ENCODE peak calls at places on chromosome 22, in nine cellular contexts. One of them, this sample, is unnamed.

GRCh38 chr22:29302681-29303465 is 3.6 kb upstream of the GAS2L1 start:
- DNase-seq in AG08395: no peak
- DNase-seq in GDM1: no peak
- DNase-seq in skeletal muscle cell: no peak
- DNase-seq in GM04503: no peak
- DNase-seq in activated naive CD4-positive, alpha-beta T cell treated with anti-CD3 and anti-CD28 coated beads, Interleukin-2, amount 50 U/mL, for 72 hours: no peak
- DNase-seq in uterus: no peak
- DNase-seq in activated CD4-positive, alpha-beta T cell treated with anti-CD3 and anti-CD28 coated beads, Interleukin-2, amount 50 U/mL, for 1 hour: no peak
- DNase-seq in activated effector memory CD4-positive, alpha-beta T cell treated with anti-CD3 and anti-CD28 coated beads, Interleukin-2, amount 50 U/mL, for 16 hours: peak
- DNase-seq in this sample: no peak

GRCh38 chr22:44335066-44335839 is 22.5 kb upstream of the SHISAL1 start:
- DNase-seq in AG08395: no peak
- DNase-seq in GDM1: no peak
- DNase-seq in skeletal muscle cell: no peak
- DNase-seq in GM04503: no peak
- DNase-seq in activated naive CD4-positive, alpha-beta T cell treated with anti-CD3 and anti-CD28 coated beads, Interleukin-2, amount 50 U/mL, for 72 hours: no peak
- DNase-seq in uterus: no peak
- DNase-seq in activated CD4-positive, alpha-beta T cell treated with anti-CD3 and anti-CD28 coated beads, Interleukin-2, amount 50 U/mL, for 1 hour: no peak
- DNase-seq in activated effector memory CD4-positive, alpha-beta T cell treated with anti-CD3 and anti-CD28 coated beads, Interleukin-2, amount 50 U/mL, for 16 hours: no peak
- DNase-seq in this sample: no peak

GRCh38 chr22:44097263-44098020 is 73.3 kb downstream of the PARVB start:
- DNase-seq in AG08395: no peak
- DNase-seq in GDM1: no peak
- DNase-seq in skeletal muscle cell: no peak
- DNase-seq in GM04503: no peak
- DNase-seq in activated naive CD4-positive, alpha-beta T cell treated with anti-CD3 and anti-CD28 coated beads, Interleukin-2, amount 50 U/mL, for 72 hours: no peak
- DNase-seq in uterus: no peak
- DNase-seq in activated CD4-positive, alpha-beta T cell treated with anti-CD3 and anti-CD28 coated beads, Interleukin-2, amount 50 U/mL, for 1 hour: no peak
- DNase-seq in activated effector memory CD4-positive, alpha-beta T cell treated with anti-CD3 and anti-CD28 coated beads, Interleukin-2, amount 50 U/mL, for 16 hours: no peak
- DNase-seq in this sample: no peak

GRCh38 chr22:32482708-32483107 is 8.1 kb downstream of the FBXO7 start:
- DNase-seq in AG08395: no peak
- DNase-seq in GDM1: no peak
- DNase-seq in skeletal muscle cell: no peak
- DNase-seq in GM04503: no peak
- DNase-seq in activated naive CD4-positive, alpha-beta T cell treated with anti-CD3 and anti-CD28 coated beads, Interleukin-2, amount 50 U/mL, for 72 hours: peak
- DNase-seq in uterus: no peak
- DNase-seq in activated CD4-positive, alpha-beta T cell treated with anti-CD3 and anti-CD28 coated beads, Interleukin-2, amount 50 U/mL, for 1 hour: no peak
- DNase-seq in activated effector memory CD4-positive, alpha-beta T cell treated with anti-CD3 and anti-CD28 coated beads, Interleukin-2, amount 50 U/mL, for 16 hours: peak
- DNase-seq in this sample: no peak

GRCh38 chr22:45511847-45512261 is 9.2 kb downstream of the FBLN1 start:
- DNase-seq in AG08395: peak
- DNase-seq in GDM1: no peak
- DNase-seq in skeletal muscle cell: peak
- DNase-seq in GM04503: peak
- DNase-seq in activated naive CD4-positive, alpha-beta T cell treated with anti-CD3 and anti-CD28 coated beads, Interleukin-2, amount 50 U/mL, for 72 hours: no peak
- DNase-seq in uterus: peak
- DNase-seq in activated CD4-positive, alpha-beta T cell treated with anti-CD3 and anti-CD28 coated beads, Interleukin-2, amount 50 U/mL, for 1 hour: no peak
- DNase-seq in activated effector memory CD4-positive, alpha-beta T cell treated with anti-CD3 and anti-CD28 coated beads, Interleukin-2, amount 50 U/mL, for 16 hours: no peak
- DNase-seq in this sample: peak

GRCh38 chr22:33706100-33706499 is 214.2 kb downstream of the LARGE1 start:
- DNase-seq in AG08395: no peak
- DNase-seq in GDM1: no peak
- DNase-seq in skeletal muscle cell: no peak
- DNase-seq in GM04503: no peak
- DNase-seq in activated naive CD4-positive, alpha-beta T cell treated with anti-CD3 and anti-CD28 coated beads, Interleukin-2, amount 50 U/mL, for 72 hours: no peak
- DNase-seq in uterus: no peak
- DNase-seq in activated CD4-positive, alpha-beta T cell treated with anti-CD3 and anti-CD28 coated beads, Interleukin-2, amount 50 U/mL, for 1 hour: no peak
- DNase-seq in activated effector memory CD4-positive, alpha-beta T cell treated with anti-CD3 and anti-CD28 coated beads, Interleukin-2, amount 50 U/mL, for 16 hours: no peak
- DNase-seq in this sample: no peak

GRCh38 chr22:45468872-45469572 is 33.7 kb upstream of the FBLN1 start:
- DNase-seq in AG08395: peak
- DNase-seq in GDM1: no peak
- DNase-seq in skeletal muscle cell: no peak
- DNase-seq in GM04503: no peak
- DNase-seq in activated naive CD4-positive, alpha-beta T cell treated with anti-CD3 and anti-CD28 coated beads, Interleukin-2, amount 50 U/mL, for 72 hours: no peak
- DNase-seq in uterus: no peak
- DNase-seq in activated CD4-positive, alpha-beta T cell treated with anti-CD3 and anti-CD28 coated beads, Interleukin-2, amount 50 U/mL, for 1 hour: no peak
- DNase-seq in activated effector memory CD4-positive, alpha-beta T cell treated with anti-CD3 and anti-CD28 coated beads, Interleukin-2, amount 50 U/mL, for 16 hours: no peak
- DNase-seq in this sample: peak

GRCh38 chr22:17869285-17870096 is 95.2 kb upstream of the BID start:
- DNase-seq in AG08395: no peak
- DNase-seq in GDM1: no peak
- DNase-seq in skeletal muscle cell: no peak
- DNase-seq in GM04503: no peak
- DNase-seq in activated naive CD4-positive, alpha-beta T cell treated with anti-CD3 and anti-CD28 coated beads, Interleukin-2, amount 50 U/mL, for 72 hours: no peak
- DNase-seq in uterus: no peak
- DNase-seq in activated CD4-positive, alpha-beta T cell treated with anti-CD3 and anti-CD28 coated beads, Interleukin-2, amount 50 U/mL, for 1 hour: no peak
- DNase-seq in activated effector memory CD4-positive, alpha-beta T cell treated with anti-CD3 and anti-CD28 coated beads, Interleukin-2, amount 50 U/mL, for 16 hours: no peak
- DNase-seq in this sample: no peak

GRCh38 chr22:29977107-29977506 is 94.1 kb downstream of the MTMR3 start:
- DNase-seq in AG08395: no peak
- DNase-seq in GDM1: no peak
- DNase-seq in skeletal muscle cell: no peak
- DNase-seq in GM04503: no peak
- DNase-seq in activated naive CD4-positive, alpha-beta T cell treated with anti-CD3 and anti-CD28 coated beads, Interleukin-2, amount 50 U/mL, for 72 hours: no peak
- DNase-seq in uterus: no peak
- DNase-seq in activated CD4-positive, alpha-beta T cell treated with anti-CD3 and anti-CD28 coated beads, Interleukin-2, amount 50 U/mL, for 1 hour: no peak
- DNase-seq in activated effector memory CD4-positive, alpha-beta T cell treated with anti-CD3 and anti-CD28 coated beads, Interleukin-2, amount 50 U/mL, for 16 hours: no peak
- DNase-seq in this sample: no peak

GRCh38 chr22:23533328-23533762 is 46.7 kb downstream of the IGLL1 start:
- DNase-seq in AG08395: no peak
- DNase-seq in GDM1: peak
- DNase-seq in skeletal muscle cell: no peak
- DNase-seq in GM04503: no peak
- DNase-seq in activated naive CD4-positive, alpha-beta T cell treated with anti-CD3 and anti-CD28 coated beads, Interleukin-2, amount 50 U/mL, for 72 hours: peak
- DNase-seq in uterus: no peak
- DNase-seq in activated CD4-positive, alpha-beta T cell treated with anti-CD3 and anti-CD28 coated beads, Interleukin-2, amount 50 U/mL, for 1 hour: peak
- DNase-seq in activated effector memory CD4-positive, alpha-beta T cell treated with anti-CD3 and anti-CD28 coated beads, Interleukin-2, amount 50 U/mL, for 16 hours: peak
- DNase-seq in this sample: peak

GRCh38 chr22:44133901-44134511 is 46.7 kb upstream of the PARVG start:
- DNase-seq in AG08395: no peak
- DNase-seq in GDM1: no peak
- DNase-seq in skeletal muscle cell: peak
- DNase-seq in GM04503: no peak
- DNase-seq in activated naive CD4-positive, alpha-beta T cell treated with anti-CD3 and anti-CD28 coated beads, Interleukin-2, amount 50 U/mL, for 72 hours: no peak
- DNase-seq in uterus: no peak
- DNase-seq in activated CD4-positive, alpha-beta T cell treated with anti-CD3 and anti-CD28 coated beads, Interleukin-2, amount 50 U/mL, for 1 hour: no peak
- DNase-seq in activated effector memory CD4-positive, alpha-beta T cell treated with anti-CD3 and anti-CD28 coated beads, Interleukin-2, amount 50 U/mL, for 16 hours: peak
- DNase-seq in this sample: no peak

GRCh38 chr22:37183432-37184379 is 4.3 kb downstream of the C1QTNF6 start:
- DNase-seq in AG08395: no peak
- DNase-seq in GDM1: no peak
- DNase-seq in skeletal muscle cell: no peak
- DNase-seq in GM04503: no peak
- DNase-seq in activated naive CD4-positive, alpha-beta T cell treated with anti-CD3 and anti-CD28 coated beads, Interleukin-2, amount 50 U/mL, for 72 hours: no peak
- DNase-seq in uterus: no peak
- DNase-seq in activated CD4-positive, alpha-beta T cell treated with anti-CD3 and anti-CD28 coated beads, Interleukin-2, amount 50 U/mL, for 1 hour: no peak
- DNase-seq in activated effector memory CD4-positive, alpha-beta T cell treated with anti-CD3 and anti-CD28 coated beads, Interleukin-2, amount 50 U/mL, for 16 hours: peak
- DNase-seq in this sample: no peak

GRCh38 chr22:20130739-20131592 is 638 bp upstream of the ZDHHC8 start:
- DNase-seq in AG08395: peak
- DNase-seq in GDM1: peak
- DNase-seq in skeletal muscle cell: no peak
- DNase-seq in GM04503: no peak
- DNase-seq in activated naive CD4-positive, alpha-beta T cell treated with anti-CD3 and anti-CD28 coated beads, Interleukin-2, amount 50 U/mL, for 72 hours: peak
- DNase-seq in uterus: peak
- DNase-seq in activated CD4-positive, alpha-beta T cell treated with anti-CD3 and anti-CD28 coated beads, Interleukin-2, amount 50 U/mL, for 1 hour: peak
- DNase-seq in activated effector memory CD4-positive, alpha-beta T cell treated with anti-CD3 and anti-CD28 coated beads, Interleukin-2, amount 50 U/mL, for 16 hours: peak
- DNase-seq in this sample: peak

GRCh38 chr22:41311487-41311886 is 10.2 kb downstream of the ZC3H7B start:
- DNase-seq in AG08395: no peak
- DNase-seq in GDM1: no peak
- DNase-seq in skeletal muscle cell: no peak
- DNase-seq in GM04503: no peak
- DNase-seq in activated naive CD4-positive, alpha-beta T cell treated with anti-CD3 and anti-CD28 coated beads, Interleukin-2, amount 50 U/mL, for 72 hours: no peak
- DNase-seq in uterus: no peak
- DNase-seq in activated CD4-positive, alpha-beta T cell treated with anti-CD3 and anti-CD28 coated beads, Interleukin-2, amount 50 U/mL, for 1 hour: no peak
- DNase-seq in activated effector memory CD4-positive, alpha-beta T cell treated with anti-CD3 and anti-CD28 coated beads, Interleukin-2, amount 50 U/mL, for 16 hours: no peak
- DNase-seq in this sample: no peak

GRCh38 chr22:36327922-36328551 is 59.7 kb downstream of the MYH9 start:
- DNase-seq in AG08395: no peak
- DNase-seq in GDM1: no peak
- DNase-seq in skeletal muscle cell: no peak
- DNase-seq in GM04503: no peak
- DNase-seq in activated naive CD4-positive, alpha-beta T cell treated with anti-CD3 and anti-CD28 coated beads, Interleukin-2, amount 50 U/mL, for 72 hours: no peak
- DNase-seq in uterus: no peak
- DNase-seq in activated CD4-positive, alpha-beta T cell treated with anti-CD3 and anti-CD28 coated beads, Interleukin-2, amount 50 U/mL, for 1 hour: no peak
- DNase-seq in activated effector memory CD4-positive, alpha-beta T cell treated with anti-CD3 and anti-CD28 coated beads, Interleukin-2, amount 50 U/mL, for 16 hours: no peak
- DNase-seq in this sample: peak

GRCh38 chr22:26835929-26836528 is 178.6 kb downstream of the MIAT start:
- DNase-seq in AG08395: peak
- DNase-seq in GDM1: no peak
- DNase-seq in skeletal muscle cell: no peak
- DNase-seq in GM04503: no peak
- DNase-seq in activated naive CD4-positive, alpha-beta T cell treated with anti-CD3 and anti-CD28 coated beads, Interleukin-2, amount 50 U/mL, for 72 hours: peak
- DNase-seq in uterus: no peak
- DNase-seq in activated CD4-positive, alpha-beta T cell treated with anti-CD3 and anti-CD28 coated beads, Interleukin-2, amount 50 U/mL, for 1 hour: peak
- DNase-seq in activated effector memory CD4-positive, alpha-beta T cell treated with anti-CD3 and anti-CD28 coated beads, Interleukin-2, amount 50 U/mL, for 16 hours: peak
- DNase-seq in this sample: peak

GRCh38 chr22:43060213-43060612 is 29.0 kb downstream of the TTLL1 start:
- DNase-seq in AG08395: peak
- DNase-seq in GDM1: peak
- DNase-seq in skeletal muscle cell: no peak
- DNase-seq in GM04503: no peak
- DNase-seq in activated naive CD4-positive, alpha-beta T cell treated with anti-CD3 and anti-CD28 coated beads, Interleukin-2, amount 50 U/mL, for 72 hours: peak
- DNase-seq in uterus: peak
- DNase-seq in activated CD4-positive, alpha-beta T cell treated with anti-CD3 and anti-CD28 coated beads, Interleukin-2, amount 50 U/mL, for 1 hour: peak
- DNase-seq in activated effector memory CD4-positive, alpha-beta T cell treated with anti-CD3 and anti-CD28 coated beads, Interleukin-2, amount 50 U/mL, for 16 hours: peak
- DNase-seq in this sample: peak

GRCh38 chr22:49549256-49549655 is 278.4 kb downstream of the BRD1 start:
- DNase-seq in AG08395: no peak
- DNase-seq in GDM1: no peak
- DNase-seq in skeletal muscle cell: no peak
- DNase-seq in GM04503: no peak
- DNase-seq in activated naive CD4-positive, alpha-beta T cell treated with anti-CD3 and anti-CD28 coated beads, Interleukin-2, amount 50 U/mL, for 72 hours: no peak
- DNase-seq in uterus: no peak
- DNase-seq in activated CD4-positive, alpha-beta T cell treated with anti-CD3 and anti-CD28 coated beads, Interleukin-2, amount 50 U/mL, for 1 hour: no peak
- DNase-seq in activated effector memory CD4-positive, alpha-beta T cell treated with anti-CD3 and anti-CD28 coated beads, Interleukin-2, amount 50 U/mL, for 16 hours: peak
- DNase-seq in this sample: no peak

GRCh38 chr22:37169947-37170688 is 17.9 kb downstream of the C1QTNF6 start:
- DNase-seq in AG08395: no peak
- DNase-seq in GDM1: no peak
- DNase-seq in skeletal muscle cell: no peak
- DNase-seq in GM04503: no peak
- DNase-seq in activated naive CD4-positive, alpha-beta T cell treated with anti-CD3 and anti-CD28 coated beads, Interleukin-2, amount 50 U/mL, for 72 hours: no peak
- DNase-seq in uterus: peak
- DNase-seq in activated CD4-positive, alpha-beta T cell treated with anti-CD3 and anti-CD28 coated beads, Interleukin-2, amount 50 U/mL, for 1 hour: no peak
- DNase-seq in activated effector memory CD4-positive, alpha-beta T cell treated with anti-CD3 and anti-CD28 coated beads, Interleukin-2, amount 50 U/mL, for 16 hours: no peak
- DNase-seq in this sample: no peak

GRCh38 chr22:49934891-49935557 is 16.6 kb downstream of the CRELD2 start:
- DNase-seq in AG08395: peak
- DNase-seq in GDM1: peak
- DNase-seq in skeletal muscle cell: no peak
- DNase-seq in GM04503: no peak
- DNase-seq in activated naive CD4-positive, alpha-beta T cell treated with anti-CD3 and anti-CD28 coated beads, Interleukin-2, amount 50 U/mL, for 72 hours: peak
- DNase-seq in uterus: peak
- DNase-seq in activated CD4-positive, alpha-beta T cell treated with anti-CD3 and anti-CD28 coated beads, Interleukin-2, amount 50 U/mL, for 1 hour: peak
- DNase-seq in activated effector memory CD4-positive, alpha-beta T cell treated with anti-CD3 and anti-CD28 coated beads, Interleukin-2, amount 50 U/mL, for 16 hours: peak
- DNase-seq in this sample: peak

GRCh38 chr22:19870153-19871022 is 15.7 kb upstream of the GNB1L start:
- DNase-seq in AG08395: no peak
- DNase-seq in GDM1: no peak
- DNase-seq in skeletal muscle cell: no peak
- DNase-seq in GM04503: no peak
- DNase-seq in activated naive CD4-positive, alpha-beta T cell treated with anti-CD3 and anti-CD28 coated beads, Interleukin-2, amount 50 U/mL, for 72 hours: no peak
- DNase-seq in uterus: peak
- DNase-seq in activated CD4-positive, alpha-beta T cell treated with anti-CD3 and anti-CD28 coated beads, Interleukin-2, amount 50 U/mL, for 1 hour: no peak
- DNase-seq in activated effector memory CD4-positive, alpha-beta T cell treated with anti-CD3 and anti-CD28 coated beads, Interleukin-2, amount 50 U/mL, for 16 hours: peak
- DNase-seq in this sample: no peak

GRCh38 chr22:29786026-29786425 is 18.9 kb downstream of the UQCR10 start:
- DNase-seq in AG08395: no peak
- DNase-seq in GDM1: no peak
- DNase-seq in skeletal muscle cell: no peak
- DNase-seq in GM04503: no peak
- DNase-seq in activated naive CD4-positive, alpha-beta T cell treated with anti-CD3 and anti-CD28 coated beads, Interleukin-2, amount 50 U/mL, for 72 hours: no peak
- DNase-seq in uterus: no peak
- DNase-seq in activated CD4-positive, alpha-beta T cell treated with anti-CD3 and anti-CD28 coated beads, Interleukin-2, amount 50 U/mL, for 1 hour: no peak
- DNase-seq in activated effector memory CD4-positive, alpha-beta T cell treated with anti-CD3 and anti-CD28 coated beads, Interleukin-2, amount 50 U/mL, for 16 hours: no peak
- DNase-seq in this sample: no peak

GRCh38 chr22:20084547-20085413 is 4.7 kb downstream of the DGCR8 start:
- DNase-seq in AG08395: no peak
- DNase-seq in GDM1: no peak
- DNase-seq in skeletal muscle cell: no peak
- DNase-seq in GM04503: no peak
- DNase-seq in activated naive CD4-positive, alpha-beta T cell treated with anti-CD3 and anti-CD28 coated beads, Interleukin-2, amount 50 U/mL, for 72 hours: peak
- DNase-seq in uterus: no peak
- DNase-seq in activated CD4-positive, alpha-beta T cell treated with anti-CD3 and anti-CD28 coated beads, Interleukin-2, amount 50 U/mL, for 1 hour: no peak
- DNase-seq in activated effector memory CD4-positive, alpha-beta T cell treated with anti-CD3 and anti-CD28 coated beads, Interleukin-2, amount 50 U/mL, for 16 hours: no peak
- DNase-seq in this sample: no peak

GRCh38 chr22:19147193-19147780 is 2.8 kb downstream of the GSC2 start:
- DNase-seq in AG08395: no peak
- DNase-seq in GDM1: no peak
- DNase-seq in skeletal muscle cell: no peak
- DNase-seq in GM04503: no peak
- DNase-seq in activated naive CD4-positive, alpha-beta T cell treated with anti-CD3 and anti-CD28 coated beads, Interleukin-2, amount 50 U/mL, for 72 hours: no peak
- DNase-seq in uterus: no peak
- DNase-seq in activated CD4-positive, alpha-beta T cell treated with anti-CD3 and anti-CD28 coated beads, Interleukin-2, amount 50 U/mL, for 1 hour: no peak
- DNase-seq in activated effector memory CD4-positive, alpha-beta T cell treated with anti-CD3 and anti-CD28 coated beads, Interleukin-2, amount 50 U/mL, for 16 hours: no peak
- DNase-seq in this sample: no peak

GRCh38 chr22:37370306-37370979 is 56.8 kb downstream of the ELFN2 start:
- DNase-seq in AG08395: no peak
- DNase-seq in GDM1: peak
- DNase-seq in skeletal muscle cell: no peak
- DNase-seq in GM04503: no peak
- DNase-seq in activated naive CD4-positive, alpha-beta T cell treated with anti-CD3 and anti-CD28 coated beads, Interleukin-2, amount 50 U/mL, for 72 hours: no peak
- DNase-seq in uterus: no peak
- DNase-seq in activated CD4-positive, alpha-beta T cell treated with anti-CD3 and anti-CD28 coated beads, Interleukin-2, amount 50 U/mL, for 1 hour: no peak
- DNase-seq in activated effector memory CD4-positive, alpha-beta T cell treated with anti-CD3 and anti-CD28 coated beads, Interleukin-2, amount 50 U/mL, for 16 hours: no peak
- DNase-seq in this sample: no peak

GRCh38 chr22:37010976-37011375 is 8.3 kb downstream of the TST start:
- DNase-seq in AG08395: no peak
- DNase-seq in GDM1: no peak
- DNase-seq in skeletal muscle cell: no peak
- DNase-seq in GM04503: no peak
- DNase-seq in activated naive CD4-positive, alpha-beta T cell treated with anti-CD3 and anti-CD28 coated beads, Interleukin-2, amount 50 U/mL, for 72 hours: no peak
- DNase-seq in uterus: no peak
- DNase-seq in activated CD4-positive, alpha-beta T cell treated with anti-CD3 and anti-CD28 coated beads, Interleukin-2, amount 50 U/mL, for 1 hour: no peak
- DNase-seq in activated effector memory CD4-positive, alpha-beta T cell treated with anti-CD3 and anti-CD28 coated beads, Interleukin-2, amount 50 U/mL, for 16 hours: no peak
- DNase-seq in this sample: no peak

GRCh38 chr22:41229730-41230398 is 10.9 kb downstream of the CHADL start:
- DNase-seq in AG08395: no peak
- DNase-seq in GDM1: peak
- DNase-seq in skeletal muscle cell: no peak
- DNase-seq in GM04503: no peak
- DNase-seq in activated naive CD4-positive, alpha-beta T cell treated with anti-CD3 and anti-CD28 coated beads, Interleukin-2, amount 50 U/mL, for 72 hours: no peak
- DNase-seq in uterus: no peak
- DNase-seq in activated CD4-positive, alpha-beta T cell treated with anti-CD3 and anti-CD28 coated beads, Interleukin-2, amount 50 U/mL, for 1 hour: no peak
- DNase-seq in activated effector memory CD4-positive, alpha-beta T cell treated with anti-CD3 and anti-CD28 coated beads, Interleukin-2, amount 50 U/mL, for 16 hours: no peak
- DNase-seq in this sample: no peak